ENCODE peak calls at places on chromosomes 1 and 21, in six cellular contexts. One of them, this sample, is unnamed.

GRCh38 chr1:171740987-171741871 is 636 bp downstream of the VAMP4 start:
- DNase-seq in endodermal cell: peak; percentile 60
- DNase-seq in tibial nerve: peak; percentile 51
- DNase-seq in right cardiac atrium: peak; percentile 75
- DNase-seq in heart right ventricle: no peak
- DNase-seq in colonic mucosa: peak; percentile 57
- DNase-seq in this sample: no peak

GRCh38 chr1:98929456-98929855 is 75.2 kb downstream of the PLPPR5 start:
- DNase-seq in endodermal cell: no peak
- DNase-seq in tibial nerve: no peak
- DNase-seq in right cardiac atrium: no peak
- DNase-seq in heart right ventricle: no peak
- DNase-seq in colonic mucosa: no peak
- DNase-seq in this sample: no peak

GRCh38 chr1:43563779-43564616 is 33.3 kb downstream of the PTPRF start:
- DNase-seq in endodermal cell: no peak
- DNase-seq in tibial nerve: no peak
- DNase-seq in right cardiac atrium: peak; percentile 84
- DNase-seq in heart right ventricle: no peak
- DNase-seq in colonic mucosa: no peak
- DNase-seq in this sample: no peak

GRCh38 chr1:60228253-60228594 is 154.7 kb upstream of the C1orf87 start:
- DNase-seq in endodermal cell: no peak
- DNase-seq in tibial nerve: no peak
- DNase-seq in right cardiac atrium: no peak
- DNase-seq in heart right ventricle: no peak
- DNase-seq in colonic mucosa: no peak
- DNase-seq in this sample: no peak

GRCh38 chr1:119141020-119141424 is 569 bp upstream of the WARS2 start:
- DNase-seq in endodermal cell: peak; percentile 77
- DNase-seq in tibial nerve: peak; percentile 10
- DNase-seq in right cardiac atrium: peak; percentile 71
- DNase-seq in heart right ventricle: peak; percentile 26
- DNase-seq in colonic mucosa: peak; percentile 41
- DNase-seq in this sample: no peak

GRCh38 chr21:29190920-29191319 is 60.5 kb downstream of the MAP3K7CL start:
- DNase-seq in endodermal cell: no peak
- DNase-seq in tibial nerve: no peak
- DNase-seq in right cardiac atrium: no peak
- DNase-seq in heart right ventricle: no peak
- DNase-seq in colonic mucosa: no peak
- DNase-seq in this sample: no peak

GRCh38 chr1:103084176-103084575 is 24.1 kb downstream of the COL11A1 start:
- DNase-seq in endodermal cell: no peak
- DNase-seq in tibial nerve: no peak
- DNase-seq in right cardiac atrium: no peak
- DNase-seq in heart right ventricle: no peak
- DNase-seq in colonic mucosa: no peak
- DNase-seq in this sample: no peak

GRCh38 chr1:39954261-39954869 is 580 bp upstream of the MFSD2A start:
- DNase-seq in endodermal cell: no peak
- DNase-seq in tibial nerve: no peak
- DNase-seq in right cardiac atrium: peak; percentile 79
- DNase-seq in heart right ventricle: peak; percentile 32
- DNase-seq in colonic mucosa: peak; percentile 28
- DNase-seq in this sample: no peak

GRCh38 chr1:25661043-25661807 is 44.6 kb downstream of the MAN1C1 start:
- DNase-seq in endodermal cell: peak; percentile 54
- DNase-seq in tibial nerve: no peak
- DNase-seq in right cardiac atrium: no peak
- DNase-seq in heart right ventricle: no peak
- DNase-seq in colonic mucosa: peak; percentile 37
- DNase-seq in this sample: no peak

GRCh38 chr1:147264158-147264768 is 21.8 kb downstream of the CHD1L start:
- DNase-seq in endodermal cell: no peak
- DNase-seq in tibial nerve: no peak
- DNase-seq in right cardiac atrium: no peak
- DNase-seq in heart right ventricle: no peak
- DNase-seq in colonic mucosa: no peak
- DNase-seq in this sample: no peak

DNA sequence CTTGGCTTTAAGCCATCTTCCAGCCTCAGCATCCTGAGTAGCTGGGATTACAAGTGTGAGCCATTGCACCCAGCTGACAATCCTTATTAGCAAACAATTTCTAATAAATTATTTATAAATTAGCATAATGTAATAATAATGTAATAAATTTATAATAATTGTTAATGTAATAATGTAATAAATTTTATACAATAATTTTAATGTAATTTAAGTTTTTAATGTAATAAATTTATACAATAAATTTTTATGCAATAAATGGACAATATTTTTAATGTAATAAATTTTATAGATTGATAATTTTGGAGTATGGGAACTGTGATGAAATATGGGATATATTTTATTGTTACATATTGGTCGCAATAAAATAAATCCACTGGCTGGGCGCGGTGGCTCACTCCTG is 1457.5 kb downstream of the KCNT2 start:
- DNase-seq in endodermal cell: no peak
- DNase-seq in tibial nerve: no peak
- DNase-seq in right cardiac atrium: no peak
- DNase-seq in heart right ventricle: no peak
- DNase-seq in colonic mucosa: no peak
- DNase-seq in this sample: no peak
- H3K27me3 ChIP-seq in endodermal cell: no peaks in the 10 kb centered on the region
- H3K27me3 ChIP-seq in tibial nerve: no peaks in the 10 kb centered on the region
- H3K27me3 ChIP-seq in right cardiac atrium: no peaks in the 10 kb centered on the region
- H3K27me3 ChIP-seq in heart right ventricle: no peaks in the 10 kb centered on the region
- H3K27me3 ChIP-seq in colonic mucosa: no peaks in the 10 kb centered on the region
- H3K27me3 ChIP-seq in this sample: no peaks in the 10 kb centered on the region

DNA sequence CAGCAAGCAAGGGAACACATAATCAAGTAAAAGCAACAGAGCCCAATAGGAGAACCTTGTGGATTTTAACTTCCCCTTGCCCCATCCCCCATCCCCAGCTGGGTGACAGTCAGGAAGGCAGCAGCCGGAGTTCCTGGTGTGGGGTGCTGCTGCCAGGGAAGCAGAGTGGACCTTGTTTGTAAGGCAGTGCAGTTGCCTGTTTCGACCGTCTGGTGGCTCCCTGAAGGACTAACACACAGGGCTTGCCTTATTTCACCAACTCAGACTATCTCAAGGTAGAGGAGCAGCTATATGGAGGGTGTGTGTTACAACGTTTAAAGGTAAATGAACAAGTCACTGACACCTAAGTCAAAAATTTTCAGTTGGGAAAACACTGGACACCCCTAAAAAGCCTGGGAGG is 6.6 kb downstream of the KRTAP10-8 start:
- DNase-seq in endodermal cell: peak; percentile 77
- DNase-seq in tibial nerve: peak; percentile 25
- DNase-seq in right cardiac atrium: peak; percentile 69
- DNase-seq in heart right ventricle: no peak
- DNase-seq in colonic mucosa: peak; percentile 34
- DNase-seq in this sample: no peak
- H3K27me3 ChIP-seq in endodermal cell: no peaks in the 10 kb centered on the region
- H3K27me3 ChIP-seq in tibial nerve: no peaks in the 10 kb centered on the region
- H3K27me3 ChIP-seq in right cardiac atrium: no peaks in the 10 kb centered on the region
- H3K27me3 ChIP-seq in heart right ventricle: peaks cover 5% of the 10 kb centered on the region
- H3K27me3 ChIP-seq in colonic mucosa: no peaks in the 10 kb centered on the region
- H3K27me3 ChIP-seq in this sample: peaks cover 6% of the 10 kb centered on the region

GRCh38 chr21:44439211-44439600 is 16.1 kb upstream of the LRRC3 start:
- DNase-seq in endodermal cell: no peak
- DNase-seq in tibial nerve: no peak
- DNase-seq in right cardiac atrium: no peak
- DNase-seq in heart right ventricle: no peak
- DNase-seq in colonic mucosa: no peak
- DNase-seq in this sample: no peak
- H3K27me3 ChIP-seq in endodermal cell: no peaks in the 10 kb centered on the region
- H3K27me3 ChIP-seq in tibial nerve: no peaks in the 10 kb centered on the region
- H3K27me3 ChIP-seq in right cardiac atrium: no peaks in the 10 kb centered on the region
- H3K27me3 ChIP-seq in heart right ventricle: no peaks in the 10 kb centered on the region
- H3K27me3 ChIP-seq in colonic mucosa: no peaks in the 10 kb centered on the region
- H3K27me3 ChIP-seq in this sample: no peaks in the 10 kb centered on the region

GRCh38 chr1:14598007-14598497 is 433 bp upstream of the KAZN start:
- DNase-seq in endodermal cell: peak; percentile 81
- DNase-seq in tibial nerve: no peak
- DNase-seq in right cardiac atrium: no peak
- DNase-seq in heart right ventricle: no peak
- DNase-seq in colonic mucosa: no peak
- DNase-seq in this sample: no peak
- H3K27me3 ChIP-seq in endodermal cell: peaks cover 18% of the 10 kb centered on the region
- H3K27me3 ChIP-seq in tibial nerve: peaks cover 3% of the 10 kb centered on the region
- H3K27me3 ChIP-seq in right cardiac atrium: no peaks in the 10 kb centered on the region
- H3K27me3 ChIP-seq in heart right ventricle: peaks cover 52% of the 10 kb centered on the region
- H3K27me3 ChIP-seq in colonic mucosa: peaks cover 31% of the 10 kb centered on the region
- H3K27me3 ChIP-seq in this sample: peaks cover 26% of the 10 kb centered on the region

GRCh38 chr1:28815533-28815932 is 3.6 kb downstream of the OPRD1 start:
- DNase-seq in endodermal cell: no peak
- DNase-seq in tibial nerve: no peak
- DNase-seq in right cardiac atrium: no peak
- DNase-seq in heart right ventricle: no peak
- DNase-seq in colonic mucosa: no peak
- DNase-seq in this sample: no peak
- H3K27me3 ChIP-seq in endodermal cell: peaks cover 45% of the 10 kb centered on the region
- H3K27me3 ChIP-seq in tibial nerve: no peaks in the 10 kb centered on the region
- H3K27me3 ChIP-seq in right cardiac atrium: peaks cover 4% of the 10 kb centered on the region
- H3K27me3 ChIP-seq in heart right ventricle: peaks cover 49% of the 10 kb centered on the region
- H3K27me3 ChIP-seq in colonic mucosa: peaks cover 47% of the 10 kb centered on the region
- H3K27me3 ChIP-seq in this sample: peaks cover 62% of the 10 kb centered on the region

DNA sequence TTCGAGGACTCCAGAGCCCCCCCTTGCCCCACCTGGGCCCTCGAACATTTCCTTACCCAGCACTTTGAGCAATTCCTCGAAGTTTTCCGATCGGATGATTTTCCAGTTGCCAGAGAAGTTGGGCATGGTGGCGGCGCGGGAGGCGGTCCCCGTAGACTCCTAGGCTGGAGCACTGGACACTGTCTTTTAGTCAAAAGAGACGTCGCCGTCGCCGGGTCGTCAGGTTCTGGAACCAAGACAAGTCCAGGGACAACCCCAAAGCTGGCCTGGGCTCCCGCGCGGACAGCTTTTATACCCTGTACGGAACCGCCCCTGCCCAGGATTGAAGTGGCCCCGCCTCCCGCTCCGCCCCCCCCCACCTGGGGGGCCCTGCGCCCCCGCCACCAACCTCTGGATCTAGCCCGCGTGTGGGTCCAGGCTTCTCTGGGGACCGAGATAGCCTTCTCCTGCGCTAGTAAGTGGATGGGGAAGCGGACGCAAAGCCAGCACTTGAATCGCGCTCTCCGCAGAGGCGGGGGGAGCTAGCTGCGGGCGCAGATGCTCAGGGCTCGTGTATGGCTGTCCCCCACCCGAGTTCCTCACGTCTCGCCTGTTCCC is at the start of gene CRABP2:
- DNase-seq in endodermal cell: no peak
- DNase-seq in tibial nerve: no peak
- DNase-seq in right cardiac atrium: peak; percentile 72
- DNase-seq in heart right ventricle: no peak
- DNase-seq in colonic mucosa: no peak
- DNase-seq in this sample: no peak
- H3K27me3 ChIP-seq in endodermal cell: no peaks in the 10 kb centered on the region
- H3K27me3 ChIP-seq in tibial nerve: no peaks in the 10 kb centered on the region
- H3K27me3 ChIP-seq in right cardiac atrium: no peaks in the 10 kb centered on the region
- H3K27me3 ChIP-seq in heart right ventricle: peaks cover 41% of the 10 kb centered on the region
- H3K27me3 ChIP-seq in colonic mucosa: peaks cover 9% of the 10 kb centered on the region
- H3K27me3 ChIP-seq in this sample: no peaks in the 10 kb centered on the region

DNA sequence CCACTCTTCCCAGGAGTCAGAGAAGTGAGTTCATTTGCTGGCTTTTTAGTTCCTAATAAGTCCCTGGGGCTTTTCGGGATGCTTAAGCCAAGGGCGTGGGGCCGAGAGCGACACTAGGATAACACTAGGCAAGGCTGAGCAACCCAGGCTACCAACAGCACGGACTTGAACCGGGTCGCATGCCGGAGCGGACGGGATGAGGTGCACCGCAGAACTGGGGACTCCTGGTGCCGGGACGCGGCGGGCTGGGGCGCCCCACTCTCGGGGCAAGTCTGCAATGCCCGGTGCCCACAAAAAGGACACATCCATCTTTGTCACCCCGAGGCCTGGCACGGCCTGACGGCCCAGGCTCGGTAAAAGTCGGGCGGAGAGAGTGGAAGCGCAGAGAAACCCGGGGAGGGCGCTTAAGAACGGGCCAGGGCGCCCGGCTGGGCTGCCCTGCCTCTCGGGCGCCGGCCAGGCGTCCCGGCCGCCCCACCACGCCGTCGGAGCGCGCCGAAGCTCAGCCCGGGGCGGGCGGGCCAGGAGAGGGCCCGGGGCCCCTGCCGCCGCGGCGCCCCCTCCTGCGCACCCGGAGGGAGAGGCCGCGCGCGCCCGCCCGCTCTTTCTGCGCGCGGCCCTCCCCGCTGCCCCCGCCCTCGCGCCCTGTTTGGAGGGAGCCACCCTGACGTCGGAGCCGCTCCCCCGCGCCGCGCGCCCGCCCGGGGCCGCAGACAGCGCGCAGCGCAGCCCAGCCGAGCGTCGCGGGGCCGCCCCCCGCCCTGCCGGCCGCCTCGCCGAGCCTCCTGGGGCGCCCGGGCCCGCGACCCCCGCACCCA is at the start of gene NBL1:
- DNase-seq in endodermal cell: peak; percentile 76
- DNase-seq in tibial nerve: peak; percentile 55
- DNase-seq in right cardiac atrium: peak; percentile 93
- DNase-seq in heart right ventricle: peak; percentile 83
- DNase-seq in colonic mucosa: peak; percentile 82
- DNase-seq in this sample: no peak
- H3K27me3 ChIP-seq in endodermal cell: peaks cover 13% of the 10 kb centered on the region
- H3K27me3 ChIP-seq in tibial nerve: no peaks in the 10 kb centered on the region
- H3K27me3 ChIP-seq in right cardiac atrium: no peaks in the 10 kb centered on the region
- H3K27me3 ChIP-seq in heart right ventricle: no peaks in the 10 kb centered on the region
- H3K27me3 ChIP-seq in colonic mucosa: no peaks in the 10 kb centered on the region
- H3K27me3 ChIP-seq in this sample: no peaks in the 10 kb centered on the region

GRCh38 chr1:3923378-3924185 is 23.5 kb upstream of the C1orf174 start:
- DNase-seq in endodermal cell: no peak
- DNase-seq in tibial nerve: no peak
- DNase-seq in right cardiac atrium: no peak
- DNase-seq in heart right ventricle: no peak
- DNase-seq in colonic mucosa: no peak
- DNase-seq in this sample: no peak

GRCh38 chr1:3921786-3922185 is 21.7 kb upstream of the C1orf174 start:
- DNase-seq in endodermal cell: no peak
- DNase-seq in tibial nerve: no peak
- DNase-seq in right cardiac atrium: no peak
- DNase-seq in heart right ventricle: no peak
- DNase-seq in colonic mucosa: no peak
- DNase-seq in this sample: no peak

GRCh38 chr1:3922851-3923250 is 22.8 kb upstream of the C1orf174 start:
- DNase-seq in endodermal cell: no peak
- DNase-seq in tibial nerve: no peak
- DNase-seq in right cardiac atrium: no peak
- DNase-seq in heart right ventricle: no peak
- DNase-seq in colonic mucosa: no peak
- DNase-seq in this sample: no peak

GRCh38 chr1:3924186-3924815 is 24.2 kb upstream of the C1orf174 start:
- DNase-seq in endodermal cell: no peak
- DNase-seq in tibial nerve: no peak
- DNase-seq in right cardiac atrium: no peak
- DNase-seq in heart right ventricle: no peak
- DNase-seq in colonic mucosa: no peak
- DNase-seq in this sample: no peak

GRCh38 chr1:3922201-3922725 is 22.2 kb upstream of the C1orf174 start:
- DNase-seq in endodermal cell: no peak
- DNase-seq in tibial nerve: no peak
- DNase-seq in right cardiac atrium: no peak
- DNase-seq in heart right ventricle: no peak
- DNase-seq in colonic mucosa: no peak
- DNase-seq in this sample: no peak
- H3K27me3 ChIP-seq in endodermal cell: no peaks in the 10 kb centered on the region
- H3K27me3 ChIP-seq in tibial nerve: no peaks in the 10 kb centered on the region
- H3K27me3 ChIP-seq in right cardiac atrium: no peaks in the 10 kb centered on the region
- H3K27me3 ChIP-seq in heart right ventricle: peaks cover 44% of the 10 kb centered on the region
- H3K27me3 ChIP-seq in colonic mucosa: no peaks in the 10 kb centered on the region
- H3K27me3 ChIP-seq in this sample: no peaks in the 10 kb centered on the region

GRCh38 chr1:204652556-204652955 is 33.0 kb downstream of the LRRN2 start:
- DNase-seq in endodermal cell: no peak
- DNase-seq in tibial nerve: no peak
- DNase-seq in right cardiac atrium: no peak
- DNase-seq in heart right ventricle: no peak
- DNase-seq in colonic mucosa: peak; percentile 34
- DNase-seq in this sample: no peak
- H3K27me3 ChIP-seq in endodermal cell: no peaks in the 10 kb centered on the region
- H3K27me3 ChIP-seq in tibial nerve: no peaks in the 10 kb centered on the region
- H3K27me3 ChIP-seq in right cardiac atrium: no peaks in the 10 kb centered on the region
- H3K27me3 ChIP-seq in heart right ventricle: peaks cover 23% of the 10 kb centered on the region
- H3K27me3 ChIP-seq in colonic mucosa: no peaks in the 10 kb centered on the region
- H3K27me3 ChIP-seq in this sample: peaks cover 18% of the 10 kb centered on the region